ENCODE peak calls at places on chromosomes 2 and 18, in ten cellular contexts. K, S, H, F, U, V, C, Q, T and I are unnamed samples.

GRCh38 chr2:24702800-24703199 is 90.4 kb downstream of the PTRHD1 start:
- DNase-seq in K (no peak), S (no peak), H (no peak), F (peak; percentile 82), U (no peak), V (peak; percentile 90), C (peak; percentile 94), Q (no peak), T (no peak), I (no peak)

GRCh38 chr2:226767056-226767813 is 32.4 kb downstream of the IRS1 start:
- DNase-seq in K (no peak), S (no peak), H (no peak), F (no peak), U (no peak), V (no peak), C (no peak), Q (no peak), T (no peak), I (no peak)

GRCh38 chr2:6053711-6054393 is 361.7 kb downstream of the SOX11 start:
- DNase-seq in K (no peak), S (no peak), H (no peak), F (no peak), U (no peak), V (no peak), C (no peak), Q (no peak), T (peak; percentile 24), I (no peak)

GRCh38 chr2:42092084-42092996 is 44.5 kb downstream of the PKDCC start:
- DNase-seq in K (peak; percentile 29), S (no peak), H (no peak), F (no peak), U (no peak), V (peak; percentile 59), C (no peak), Q (no peak), T (peak; percentile 65), I (no peak)

GRCh38 chr2:212022966-212023365 is 515.6 kb downstream of the ERBB4 start:
- DNase-seq in K (no peak), S (no peak), H (no peak), F (no peak), U (no peak), V (no peak), C (peak; percentile 55), Q (no peak), T (no peak), I (no peak)

GRCh38 chr2:241818229-241818942 is 9.4 kb downstream of the NEU4 start:
- DNase-seq in K (peak; percentile 10), S (peak; percentile 55), H (no peak), F (no peak), U (no peak), V (no peak), C (no peak), Q (peak; percentile 27), T (no peak), I (no peak)

GRCh38 chr2:98347298-98348065 is 1.2 kb downstream of the CNGA3 start:
- DNase-seq in K (no peak), S (no peak), H (no peak), F (no peak), U (no peak), V (no peak), C (no peak), Q (no peak), T (peak; percentile 60), I (no peak)

GRCh38 chr2:162890690-162891311 is 52.2 kb upstream of the KCNH7 start:
- DNase-seq in K (no peak), S (no peak), H (no peak), F (peak; percentile 31), U (peak; percentile 30), V (peak; percentile 83), C (peak; percentile 40), Q (no peak), T (peak; percentile 66), I (no peak)

GRCh38 chr2:42602218-42602936 is 33.9 kb downstream of the MTA3 start:
- DNase-seq in K (no peak), S (no peak), H (no peak), F (no peak), U (no peak), V (peak; percentile 23), C (no peak), Q (no peak), T (no peak), I (no peak)

GRCh38 chr2:118185210-118186109 is 97.2 kb downstream of the INSIG2 start:
- DNase-seq in K (peak; percentile 65), S (peak; percentile 83), H (peak; percentile 34), F (peak; percentile 18), U (peak; percentile 34), V (peak; percentile 25), C (peak; percentile 20), Q (peak; percentile 59), T (peak; percentile 69), I (peak; percentile 48)

GRCh38 chr2:144707927-144708326 is 188.0 kb upstream of the ZEB2 start:
- DNase-seq in K (no peak), S (no peak), H (no peak), F (no peak), U (no peak), V (no peak), C (peak; percentile 24), Q (no peak), T (no peak), I (no peak)

DNA sequence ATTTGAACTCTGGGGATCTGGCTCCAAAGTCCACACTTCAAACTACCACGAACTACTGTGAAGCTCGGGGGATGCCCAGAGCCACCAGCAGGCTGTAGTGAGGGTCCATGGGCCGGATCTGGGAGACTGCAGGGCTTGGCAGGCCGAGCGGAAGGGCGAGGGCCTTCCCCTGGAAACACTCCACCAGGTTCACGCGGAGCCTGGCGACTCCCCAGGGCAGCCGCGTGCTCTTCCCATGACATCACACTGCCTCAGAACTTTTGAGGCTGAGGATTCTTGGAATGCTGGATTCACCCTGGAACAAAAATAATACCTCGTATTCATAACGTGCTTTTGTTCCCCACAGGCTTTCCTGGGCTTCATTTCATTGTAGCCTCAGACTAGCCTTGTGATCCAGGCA is 201.0 kb downstream of the SMAD7 start:
- DNase-seq in K (peak; percentile 70), S (no peak), H (no peak), F (peak; percentile 84), U (no peak), V (peak; percentile 50), C (peak; percentile 43), Q (no peak), T (no peak), I (peak; percentile 61)
- TF ChIP-seq CTCF in K (peak; percentile 18), S (peak; percentile 32), H (no peak), F (peak; percentile 24), U (no peak), V (no peak), C (no peak), Q (no peak), T (no peak), I (peak; percentile 12)

DNA sequence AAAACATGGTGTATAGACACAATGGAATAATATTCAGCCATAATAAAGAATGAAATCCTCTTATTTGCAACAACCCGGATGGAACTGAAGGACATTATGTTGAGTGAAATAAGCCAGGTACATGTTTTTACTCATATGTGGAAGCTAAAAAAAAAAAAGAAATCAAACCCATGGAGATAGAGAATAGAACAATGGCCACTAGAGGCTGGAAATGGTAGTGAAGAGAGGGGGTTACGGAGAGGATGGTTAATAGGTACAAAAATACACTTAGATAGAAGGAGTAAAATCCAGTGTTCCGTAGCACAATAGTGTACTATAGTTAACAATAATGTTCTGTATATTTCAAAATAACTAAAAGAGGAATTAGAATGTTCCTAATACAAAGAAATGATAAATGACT is 12.8 kb upstream of the KIAA2012 start:
- DNase-seq in K (no peak), S (no peak), H (no peak), F (no peak), U (no peak), V (no peak), C (no peak), Q (no peak), T (peak; percentile 60), I (no peak)
- TF ChIP-seq CTCF in K (no peak), S (peak; percentile 22), H (peak; percentile 13), F (peak; percentile 41), U (peak; percentile 53), V (peak; percentile 46), C (peak; percentile 7), Q (no peak), T (peak; percentile 69), I (no peak)

GRCh38 chr18:74569401-74569800 is 28.3 kb upstream of the ZNF407 start:
- DNase-seq in K (no peak), S (no peak), H (no peak), F (no peak), U (no peak), V (no peak), C (no peak), Q (no peak), T (no peak), I (no peak)
- TF ChIP-seq CTCF in K (no peak), S (no peak), H (no peak), F (no peak), U (no peak), V (no peak), C (no peak), Q (no peak), T (no peak), I (no peak)

GRCh38 chr18:59144483-59144882 is 4.8 kb downstream of the SEC11C start:
- DNase-seq in K (no peak), S (no peak), H (no peak), F (no peak), U (no peak), V (no peak), C (no peak), Q (no peak), T (no peak), I (no peak)

GRCh38 chr18:59141294-59142068 is 1.8 kb downstream of the SEC11C start:
- DNase-seq in K (no peak), S (no peak), H (no peak), F (no peak), U (no peak), V (no peak), C (no peak), Q (no peak), T (no peak), I (no peak)

GRCh38 chr18:59145055-59145454 is 5.4 kb downstream of the SEC11C start:
- DNase-seq in K (no peak), S (no peak), H (no peak), F (no peak), U (no peak), V (no peak), C (no peak), Q (no peak), T (no peak), I (no peak)

GRCh38 chr18:59142274-59142673 is 2.6 kb downstream of the SEC11C start:
- DNase-seq in K (no peak), S (no peak), H (no peak), F (no peak), U (no peak), V (no peak), C (no peak), Q (no peak), T (no peak), I (no peak)

DNA sequence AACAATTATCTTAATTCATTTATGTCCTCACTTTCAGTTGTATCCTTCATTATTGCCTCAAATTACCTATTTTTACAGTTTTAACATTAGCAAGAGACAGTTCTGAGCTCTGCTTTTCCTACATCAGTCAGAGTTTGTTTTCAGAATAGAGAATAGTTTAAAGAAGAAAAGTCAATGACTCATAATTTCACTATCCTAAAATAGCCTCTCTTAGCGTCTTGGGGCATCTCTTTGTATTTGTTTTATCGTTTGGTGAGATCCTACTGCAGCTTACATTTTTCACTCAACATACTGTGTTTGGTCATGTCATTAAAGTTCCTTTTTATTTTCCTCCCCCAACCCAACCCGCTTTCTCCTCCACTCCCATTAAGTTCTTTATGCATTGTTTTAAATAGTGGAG is 3.8 kb downstream of the SEC11C start:
- DNase-seq in K (no peak), S (no peak), H (no peak), F (peak; percentile 50), U (no peak), V (peak; percentile 3), C (peak; percentile 41), Q (no peak), T (no peak), I (no peak)
- TF ChIP-seq CTCF in K (no peak), S (no peak), H (no peak), F (no peak), U (no peak), V (no peak), C (no peak), Q (no peak), T (no peak), I (no peak)